ENCODE peak calls at places on chromosome 17, in six cellular contexts. One of them, this sample, is unnamed.

GRCh38 chr17:82005701-82006348 is 16.9 kb downstream of the CENPX start:
- DNase-seq in CD8-positive, alpha-beta memory T cell: no peak
- DNase-seq in fibroblast of lung: no peak
- DNase-seq in gastrocnemius medialis: no peak
- DNase-seq in mammary epithelial cell: no peak
- DNase-seq in BE2C: no peak
- DNase-seq in this sample: no peak

GRCh38 chr17:42855048-42855596 is 4.1 kb downstream of the AOC3 start:
- DNase-seq in CD8-positive, alpha-beta memory T cell: no peak
- DNase-seq in fibroblast of lung: no peak
- DNase-seq in gastrocnemius medialis: no peak
- DNase-seq in mammary epithelial cell: no peak
- DNase-seq in BE2C: no peak
- DNase-seq in this sample: no peak

GRCh38 chr17:8867361-8867981 is at the start of gene PIK3R6:
- DNase-seq in CD8-positive, alpha-beta memory T cell: no peak
- DNase-seq in fibroblast of lung: no peak
- DNase-seq in gastrocnemius medialis: no peak
- DNase-seq in mammary epithelial cell: no peak
- DNase-seq in BE2C: no peak
- DNase-seq in this sample: peak; percentile 35

GRCh38 chr17:40450175-40450574 is 6.9 kb downstream of the IGFBP4 start:
- DNase-seq in CD8-positive, alpha-beta memory T cell: no peak
- DNase-seq in fibroblast of lung: peak; percentile 56
- DNase-seq in gastrocnemius medialis: no peak
- DNase-seq in mammary epithelial cell: peak; percentile 39
- DNase-seq in BE2C: peak; percentile 40
- DNase-seq in this sample: peak; percentile 92

GRCh38 chr17:31095239-31096105 is 695 bp downstream of the NF1 start:
- DNase-seq in CD8-positive, alpha-beta memory T cell: peak; percentile 13
- DNase-seq in fibroblast of lung: peak; percentile 37
- DNase-seq in gastrocnemius medialis: peak; percentile 3
- DNase-seq in mammary epithelial cell: peak; percentile 48
- DNase-seq in BE2C: peak; percentile 38
- DNase-seq in this sample: peak; percentile 95

GRCh38 chr17:44097110-44097810 is 26.2 kb downstream of the HDAC5 start:
- DNase-seq in CD8-positive, alpha-beta memory T cell: no peak
- DNase-seq in fibroblast of lung: peak; percentile 66
- DNase-seq in gastrocnemius medialis: peak; percentile 79
- DNase-seq in mammary epithelial cell: no peak
- DNase-seq in BE2C: no peak
- DNase-seq in this sample: no peak

GRCh38 chr17:40564195-40564882 is 933 bp downstream of the CCR7 start:
- DNase-seq in CD8-positive, alpha-beta memory T cell: peak; percentile 41
- DNase-seq in fibroblast of lung: no peak
- DNase-seq in gastrocnemius medialis: no peak
- DNase-seq in mammary epithelial cell: no peak
- DNase-seq in BE2C: no peak
- DNase-seq in this sample: peak; percentile 51

GRCh38 chr17:30229012-30229411 is 6.5 kb downstream of the SLC6A4 start:
- DNase-seq in CD8-positive, alpha-beta memory T cell: no peak
- DNase-seq in fibroblast of lung: no peak
- DNase-seq in gastrocnemius medialis: no peak
- DNase-seq in mammary epithelial cell: peak; percentile 52
- DNase-seq in BE2C: no peak
- DNase-seq in this sample: no peak

GRCh38 chr17:15907290-15907689 is 37.6 kb upstream of the ADORA2B start:
- DNase-seq in CD8-positive, alpha-beta memory T cell: no peak
- DNase-seq in fibroblast of lung: no peak
- DNase-seq in gastrocnemius medialis: no peak
- DNase-seq in mammary epithelial cell: no peak
- DNase-seq in BE2C: no peak
- DNase-seq in this sample: no peak

GRCh38 chr17:81870155-81870977 is 771 bp downstream of the ARHGDIA start:
- DNase-seq in CD8-positive, alpha-beta memory T cell: peak; percentile 28
- DNase-seq in fibroblast of lung: peak; percentile 46
- DNase-seq in gastrocnemius medialis: no peak
- DNase-seq in mammary epithelial cell: peak; percentile 57
- DNase-seq in BE2C: peak; percentile 36
- DNase-seq in this sample: peak; percentile 79

GRCh38 chr17:31467502-31468256 is 76.2 kb downstream of the RAB11FIP4 start:
- DNase-seq in CD8-positive, alpha-beta memory T cell: no peak
- DNase-seq in fibroblast of lung: no peak
- DNase-seq in gastrocnemius medialis: no peak
- DNase-seq in mammary epithelial cell: no peak
- DNase-seq in BE2C: no peak
- DNase-seq in this sample: peak; percentile 64

GRCh38 chr17:66405836-66406679 is 103.6 kb downstream of the PRKCA start:
- DNase-seq in CD8-positive, alpha-beta memory T cell: no peak
- DNase-seq in fibroblast of lung: peak; percentile 54
- DNase-seq in gastrocnemius medialis: no peak
- DNase-seq in mammary epithelial cell: no peak
- DNase-seq in BE2C: peak; percentile 50
- DNase-seq in this sample: no peak

GRCh38 chr17:63834431-63835166 is 7.1 kb upstream of the FTSJ3 start:
- DNase-seq in CD8-positive, alpha-beta memory T cell: no peak
- DNase-seq in fibroblast of lung: peak; percentile 80
- DNase-seq in gastrocnemius medialis: no peak
- DNase-seq in mammary epithelial cell: peak; percentile 72
- DNase-seq in BE2C: peak; percentile 89
- DNase-seq in this sample: peak; percentile 95

GRCh38 chr17:732788-733720 is 658 bp downstream of the TLCD3A start:
- DNase-seq in CD8-positive, alpha-beta memory T cell: peak; percentile 4
- DNase-seq in fibroblast of lung: peak; percentile 38
- DNase-seq in gastrocnemius medialis: no peak
- DNase-seq in mammary epithelial cell: peak; percentile 65
- DNase-seq in BE2C: peak; percentile 11
- DNase-seq in this sample: peak; percentile 86

GRCh38 chr17:12035713-12036112 is 15.0 kb downstream of the MAP2K4 start:
- DNase-seq in CD8-positive, alpha-beta memory T cell: no peak
- DNase-seq in fibroblast of lung: no peak
- DNase-seq in gastrocnemius medialis: no peak
- DNase-seq in mammary epithelial cell: no peak
- DNase-seq in BE2C: no peak
- DNase-seq in this sample: no peak

GRCh38 chr17:58200024-58200633 is 7.6 kb downstream of the EPX start:
- DNase-seq in CD8-positive, alpha-beta memory T cell: peak; percentile 28
- DNase-seq in fibroblast of lung: peak; percentile 28
- DNase-seq in gastrocnemius medialis: no peak
- DNase-seq in mammary epithelial cell: peak; percentile 47
- DNase-seq in BE2C: peak; percentile 86
- DNase-seq in this sample: peak; percentile 96

GRCh38 chr17:44084131-44084538 is 13.6 kb downstream of the G6PC3 start:
- DNase-seq in CD8-positive, alpha-beta memory T cell: no peak
- DNase-seq in fibroblast of lung: no peak
- DNase-seq in gastrocnemius medialis: no peak
- DNase-seq in mammary epithelial cell: no peak
- DNase-seq in BE2C: peak; percentile 59
- DNase-seq in this sample: peak; percentile 90

GRCh38 chr17:67605259-67605912 is 112.3 kb upstream of the NOL11 start:
- DNase-seq in CD8-positive, alpha-beta memory T cell: no peak
- DNase-seq in fibroblast of lung: peak; percentile 44
- DNase-seq in gastrocnemius medialis: peak; percentile 5
- DNase-seq in mammary epithelial cell: no peak
- DNase-seq in BE2C: peak; percentile 51
- DNase-seq in this sample: no peak

GRCh38 chr17:794876-795275 is 12.7 kb downstream of the MRM3 start:
- DNase-seq in CD8-positive, alpha-beta memory T cell: peak; percentile 12
- DNase-seq in fibroblast of lung: peak; percentile 82
- DNase-seq in gastrocnemius medialis: peak; percentile 79
- DNase-seq in mammary epithelial cell: peak; percentile 37
- DNase-seq in BE2C: peak; percentile 60
- DNase-seq in this sample: peak; percentile 96

GRCh38 chr17:75876938-75877751 is 1.2 kb downstream of the TRIM47 start:
- DNase-seq in CD8-positive, alpha-beta memory T cell: no peak
- DNase-seq in fibroblast of lung: peak; percentile 94
- DNase-seq in gastrocnemius medialis: peak; percentile 81
- DNase-seq in mammary epithelial cell: peak; percentile 96
- DNase-seq in BE2C: peak; percentile 75
- DNase-seq in this sample: peak; percentile 80

GRCh38 chr17:75876190-75876937 is 2.0 kb downstream of the TRIM47 start:
- DNase-seq in CD8-positive, alpha-beta memory T cell: peak; percentile 56
- DNase-seq in fibroblast of lung: no peak
- DNase-seq in gastrocnemius medialis: no peak
- DNase-seq in mammary epithelial cell: peak; percentile 83
- DNase-seq in BE2C: no peak
- DNase-seq in this sample: peak; percentile 89

GRCh38 chr17:75875940-75876189 is 2.5 kb downstream of the TRIM47 start:
- DNase-seq in CD8-positive, alpha-beta memory T cell: no peak
- DNase-seq in fibroblast of lung: no peak
- DNase-seq in gastrocnemius medialis: no peak
- DNase-seq in mammary epithelial cell: no peak
- DNase-seq in BE2C: no peak
- DNase-seq in this sample: no peak

GRCh38 chr17:75877752-75878173 is 618 bp downstream of the TRIM47 start:
- DNase-seq in CD8-positive, alpha-beta memory T cell: peak; percentile 49
- DNase-seq in fibroblast of lung: peak; percentile 57
- DNase-seq in gastrocnemius medialis: peak; percentile 42
- DNase-seq in mammary epithelial cell: peak; percentile 76
- DNase-seq in BE2C: peak; percentile 86
- DNase-seq in this sample: peak; percentile 95

GRCh38 chr17:75878174-75878998 is at the start of gene TRIM47:
- DNase-seq in CD8-positive, alpha-beta memory T cell: no peak
- DNase-seq in fibroblast of lung: peak; percentile 65
- DNase-seq in gastrocnemius medialis: no peak
- DNase-seq in mammary epithelial cell: peak; percentile 50
- DNase-seq in BE2C: no peak
- DNase-seq in this sample: peak; percentile 87
- H3K9me3 ChIP-seq in CD8-positive, alpha-beta memory T cell: no peaks in the 10 kb centered on the region
- H3K9me3 ChIP-seq in fibroblast of lung: no peaks in the 10 kb centered on the region
- H3K9me3 ChIP-seq in gastrocnemius medialis: no peaks in the 10 kb centered on the region
- H3K9me3 ChIP-seq in mammary epithelial cell: no peaks in the 10 kb centered on the region
- H3K9me3 ChIP-seq in BE2C: no peaks in the 10 kb centered on the region
- H3K9me3 ChIP-seq in this sample: no peaks in the 10 kb centered on the region

DNA sequence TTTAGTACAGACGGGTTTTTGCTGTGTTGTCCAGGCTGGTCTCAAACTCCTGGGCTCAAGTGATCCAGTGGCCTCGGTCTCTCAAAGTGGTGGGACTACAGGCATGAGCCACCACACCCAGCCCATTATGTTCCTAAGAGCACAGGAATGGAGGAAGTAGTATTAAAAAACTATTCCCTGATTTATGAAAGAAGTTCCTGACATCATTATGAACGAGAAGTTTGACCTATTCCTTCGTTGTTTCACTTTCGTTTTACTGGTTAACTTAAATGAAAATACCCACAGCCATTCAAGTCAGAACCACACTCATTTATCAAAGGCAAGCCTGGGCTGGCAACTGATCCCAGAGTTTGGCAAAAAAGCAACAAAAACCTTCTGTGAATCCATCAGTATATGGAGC is 13.5 kb upstream of the CBX4 start:
- DNase-seq in CD8-positive, alpha-beta memory T cell: no peak
- DNase-seq in fibroblast of lung: peak; percentile 61
- DNase-seq in gastrocnemius medialis: no peak
- DNase-seq in mammary epithelial cell: peak; percentile 76
- DNase-seq in BE2C: no peak
- DNase-seq in this sample: no peak
- H3K4me3 ChIP-seq in CD8-positive, alpha-beta memory T cell: no peak overlapping the region
- H3K4me3 ChIP-seq in fibroblast of lung: peak overlapping the region; percentile 49
- H3K4me3 ChIP-seq in gastrocnemius medialis: no peak overlapping the region
- H3K4me3 ChIP-seq in mammary epithelial cell: peak overlapping the region; percentile 33
- H3K4me3 ChIP-seq in BE2C: no peak overlapping the region
- H3K4me3 ChIP-seq in this sample: no peak overlapping the region

GRCh38 chr17:22301353-22301745 is 609.0 kb downstream of the KCNJ18 start:
- DNase-seq in CD8-positive, alpha-beta memory T cell: no peak
- DNase-seq in fibroblast of lung: no peak
- DNase-seq in gastrocnemius medialis: no peak
- DNase-seq in mammary epithelial cell: no peak
- DNase-seq in BE2C: no peak
- DNase-seq in this sample: no peak

GRCh38 chr17:22304667-22305303 is 612.5 kb downstream of the KCNJ18 start:
- DNase-seq in CD8-positive, alpha-beta memory T cell: no peak
- DNase-seq in fibroblast of lung: no peak
- DNase-seq in gastrocnemius medialis: no peak
- DNase-seq in mammary epithelial cell: no peak
- DNase-seq in BE2C: no peak
- DNase-seq in this sample: no peak

GRCh38 chr17:22305356-22306071 is 613.2 kb downstream of the KCNJ18 start:
- DNase-seq in CD8-positive, alpha-beta memory T cell: no peak
- DNase-seq in fibroblast of lung: no peak
- DNase-seq in gastrocnemius medialis: no peak
- DNase-seq in mammary epithelial cell: no peak
- DNase-seq in BE2C: no peak
- DNase-seq in this sample: no peak

GRCh38 chr17:22303096-22303495 is 610.8 kb downstream of the KCNJ18 start:
- DNase-seq in CD8-positive, alpha-beta memory T cell: no peak
- DNase-seq in fibroblast of lung: no peak
- DNase-seq in gastrocnemius medialis: no peak
- DNase-seq in mammary epithelial cell: no peak
- DNase-seq in BE2C: no peak
- DNase-seq in this sample: no peak

GRCh38 chr17:22303865-22304264 is 611.5 kb downstream of the KCNJ18 start:
- DNase-seq in CD8-positive, alpha-beta memory T cell: no peak
- DNase-seq in fibroblast of lung: no peak
- DNase-seq in gastrocnemius medialis: no peak
- DNase-seq in mammary epithelial cell: no peak
- DNase-seq in BE2C: no peak
- DNase-seq in this sample: no peak
- H3K9me3 ChIP-seq in CD8-positive, alpha-beta memory T cell: no peaks in the 10 kb centered on the region
- H3K9me3 ChIP-seq in fibroblast of lung: no peaks in the 10 kb centered on the region
- H3K9me3 ChIP-seq in gastrocnemius medialis: no peaks in the 10 kb centered on the region
- H3K9me3 ChIP-seq in mammary epithelial cell: peaks cover 52% of the 10 kb centered on the region
- H3K9me3 ChIP-seq in BE2C: no peaks in the 10 kb centered on the region
- H3K9me3 ChIP-seq in this sample: peaks cover 54% of the 10 kb centered on the region

GRCh38 chr17:74464730-74465377 is 1.6 kb upstream of the CD300A start:
- DNase-seq in CD8-positive, alpha-beta memory T cell: no peak
- DNase-seq in fibroblast of lung: no peak
- DNase-seq in gastrocnemius medialis: no peak
- DNase-seq in mammary epithelial cell: peak; percentile 50
- DNase-seq in BE2C: no peak
- DNase-seq in this sample: no peak

GRCh38 chr17:74467221-74467951 is 952 bp downstream of the CD300A start:
- DNase-seq in CD8-positive, alpha-beta memory T cell: no peak
- DNase-seq in fibroblast of lung: no peak
- DNase-seq in gastrocnemius medialis: no peak
- DNase-seq in mammary epithelial cell: no peak
- DNase-seq in BE2C: no peak
- DNase-seq in this sample: no peak

GRCh38 chr17:74466111-74466784 is at the start of gene CD300A:
- DNase-seq in CD8-positive, alpha-beta memory T cell: no peak
- DNase-seq in fibroblast of lung: no peak
- DNase-seq in gastrocnemius medialis: no peak
- DNase-seq in mammary epithelial cell: no peak
- DNase-seq in BE2C: no peak
- DNase-seq in this sample: no peak

GRCh38 chr17:74465378-74466110 is 890 bp upstream of the CD300A start:
- DNase-seq in CD8-positive, alpha-beta memory T cell: no peak
- DNase-seq in fibroblast of lung: no peak
- DNase-seq in gastrocnemius medialis: no peak
- DNase-seq in mammary epithelial cell: no peak
- DNase-seq in BE2C: no peak
- DNase-seq in this sample: no peak

DNA sequence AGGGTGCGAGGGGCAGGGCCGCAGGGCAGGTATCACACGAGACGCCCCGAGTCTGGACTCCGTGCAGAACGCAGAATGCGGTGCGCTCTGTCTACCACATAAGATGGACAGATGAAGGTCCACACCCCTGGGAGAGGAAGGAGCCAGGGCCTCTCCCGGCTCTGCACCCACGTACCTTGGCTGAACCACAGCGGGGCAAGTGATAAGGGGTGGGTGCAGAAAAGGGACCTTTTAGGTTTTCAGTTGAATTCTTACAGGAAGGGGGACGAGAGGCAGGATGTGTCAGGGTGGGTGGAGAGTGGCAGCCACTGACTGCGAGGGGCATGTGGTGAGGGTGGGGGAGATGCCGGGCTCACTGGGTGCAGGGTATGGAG is 338 bp downstream of the CD300A start:
- DNase-seq in CD8-positive, alpha-beta memory T cell: no peak
- DNase-seq in fibroblast of lung: no peak
- DNase-seq in gastrocnemius medialis: no peak
- DNase-seq in mammary epithelial cell: no peak
- DNase-seq in BE2C: no peak
- DNase-seq in this sample: no peak
- H3K4me3 ChIP-seq in CD8-positive, alpha-beta memory T cell: peak overlapping the region; percentile 64
- H3K4me3 ChIP-seq in fibroblast of lung: no peak overlapping the region
- H3K4me3 ChIP-seq in gastrocnemius medialis: no peak overlapping the region
- H3K4me3 ChIP-seq in mammary epithelial cell: no peak overlapping the region
- H3K4me3 ChIP-seq in BE2C: no peak overlapping the region
- H3K4me3 ChIP-seq in this sample: no peak overlapping the region